ENCODE peak calls at places on chromosomes 5 and 9, in six cellular contexts. Q, X, P, R, V and G are unnamed samples.

GRCh38 chr9:4986291-4986690 is 1.2 kb downstream of the JAK2 start:
- DNase-seq in Q (no peak), P (no peak), R (no peak), V (no peak), X (no peak), G (no peak)

GRCh38 chr9:98099346-98099745 is 19.7 kb downstream of the TRIM14 start:
- DNase-seq in P (no peak), V (no peak), Q (no peak), R (no peak), X (no peak), G (no peak)

GRCh38 chr5:120644516-120644915 is 180.4 kb downstream of the PRR16 start:
- DNase-seq in V (no peak), R (no peak), Q (no peak), X (no peak), P (no peak), G (no peak)

GRCh38 chr5:58201922-58202648 is 257.8 kb downstream of the PLK2 start:
- DNase-seq in P (no peak), R (no peak), Q (no peak), V (no peak), X (no peak), G (no peak)

GRCh38 chr9:117145081-117145480 is 269.8 kb downstream of the ASTN2 start:
- DNase-seq in X (no peak), R (no peak), V (no peak), Q (no peak), P (no peak), G (no peak)

GRCh38 chr9:87441251-87441650 is 56.4 kb upstream of the DAPK1 start:
- DNase-seq in R (no peak), X (no peak), Q (no peak), P (no peak), V (no peak), G (no peak)

GRCh38 chr9:101912698-101913097 is 174.3 kb upstream of the GRIN3A start:
- DNase-seq in P (no peak), X (no peak), Q (no peak), R (no peak), V (no peak), G (no peak)

GRCh38 chr9:138117101-138117750 is 239.6 kb downstream of the CACNA1B start:
- DNase-seq in V (no peak), Q (no peak), R (no peak), X (no peak), P (no peak), G (no peak)

GRCh38 chr9:97842960-97843359 is 10.1 kb upstream of the FOXE1 start:
- DNase-seq in P (no peak), V (no peak), Q (no peak), R (no peak), X (no peak), G (no peak)

GRCh38 chr9:124386201-124386600 is 29.0 kb downstream of the PSMB7 start:
- DNase-seq in X (no peak), P (no peak), Q (no peak), R (no peak), V (no peak), G (no peak)

GRCh38 chr5:131163315-131164119 is 1.5 kb downstream of the HINT1 start:
- DNase-seq in X (no peak), P (peak; percentile 65), V (no peak), R (no peak), Q (no peak), G (no peak)

GRCh38 chr5:36090033-36090432 is 23.4 kb upstream of the UGT3A2 start:
- DNase-seq in R (peak; percentile 57), P (peak; percentile 53), V (no peak), X (no peak), Q (no peak), G (no peak)

GRCh38 chr5:127875235-127876021 is 172.2 kb downstream of the CCDC192 start:
- DNase-seq in V (no peak), Q (peak; percentile 27), P (peak; percentile 90), X (peak; percentile 19), R (peak; percentile 84), G (no peak)

GRCh38 chr9:133333011-133333410 is 3.0 kb downstream of the SURF6 start:
- DNase-seq in P (no peak), Q (no peak), V (no peak), X (no peak), R (no peak), G (no peak)

GRCh38 chr5:164235176-164235914 is 729.9 kb downstream of the MAT2B start:
- DNase-seq in X (no peak), P (no peak), V (no peak), Q (no peak), R (no peak), G (no peak)

DNA sequence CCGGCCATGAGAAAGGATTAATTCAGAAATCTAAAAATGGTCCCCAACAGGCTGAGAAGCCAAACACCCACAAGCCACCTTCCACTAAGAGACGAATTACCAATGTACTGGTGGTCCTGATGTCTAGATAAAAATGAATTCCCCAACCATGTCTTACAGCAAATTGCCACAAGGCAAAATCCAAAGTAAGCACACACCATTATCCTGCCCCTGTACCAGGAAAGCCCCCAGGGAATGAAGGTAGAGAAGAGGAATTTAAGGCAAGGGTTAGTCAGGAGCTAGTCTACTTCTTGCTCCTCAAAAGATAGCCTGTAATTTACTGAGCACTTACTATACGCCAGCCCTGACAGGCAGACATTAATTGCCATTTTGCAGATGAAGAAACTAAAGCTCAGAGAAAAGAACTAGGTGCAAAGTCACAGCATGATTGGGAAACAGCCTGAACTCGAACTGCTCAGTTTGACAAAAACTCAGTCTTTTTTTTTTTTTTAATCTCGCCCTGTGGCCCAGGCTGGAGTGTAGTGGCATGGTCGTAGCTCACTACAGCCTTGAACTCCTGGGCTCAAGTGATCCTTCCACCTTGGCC is 64.3 kb downstream of the RAPGEF1 start:
- DNase-seq in V (no peak), Q (no peak), P (peak; percentile 15), R (no peak), X (no peak), G (no peak)
- H3K4me3 ChIP-seq in V (no peak overlapping the region), Q (no peak overlapping the region), P (peak overlapping the region; percentile 56), R (no peak overlapping the region), X (no peak overlapping the region), G (no peak overlapping the region)

DNA sequence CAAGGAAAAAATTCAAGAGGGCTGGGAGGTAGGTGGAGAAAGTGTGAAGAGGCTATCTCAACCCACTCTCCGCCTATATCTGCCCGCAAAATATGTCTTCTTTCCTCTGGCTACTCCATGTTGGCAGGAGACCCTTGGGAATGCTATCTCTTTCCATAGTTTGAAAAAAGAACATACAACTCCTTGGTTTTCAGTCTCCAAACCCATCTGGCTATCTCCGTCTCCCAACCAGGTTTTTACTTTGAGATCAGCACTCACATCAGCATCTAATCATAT is 109.9 kb upstream of the IFNE start:
- DNase-seq in V (no peak), R (no peak), P (no peak), Q (no peak), X (no peak), G (no peak)
- H3K27ac ChIP-seq in V (no peak overlapping the region), R (peak overlapping the region; percentile 98), P (no peak overlapping the region), Q (no peak overlapping the region), X (no peak overlapping the region), G (no peak overlapping the region)

GRCh38 chr5:16666861-16667481 is 50.2 kb upstream of the RETREG1 start:
- DNase-seq in Q (peak; percentile 73), V (no peak), P (no peak), R (no peak), X (peak; percentile 70), G (no peak)
- H3K4me3 ChIP-seq in Q (peak overlapping the region; percentile 17), V (no peak overlapping the region), P (no peak overlapping the region), R (no peak overlapping the region), X (peak overlapping the region; percentile 12), G (no peak overlapping the region)

GRCh38 chr5:150789943-150790611 is 11.5 kb downstream of the SMIM3 start:
- DNase-seq in R (peak; percentile 76), X (no peak), Q (peak; percentile 32), P (peak; percentile 16), V (peak; percentile 70), G (peak; percentile 44)
- H3K27ac ChIP-seq in R (peak overlapping the region; percentile 48), X (no peak overlapping the region), Q (peak overlapping the region; percentile 10), P (no peak overlapping the region), V (peak overlapping the region; percentile 19), G (peak overlapping the region; percentile 17)

DNA sequence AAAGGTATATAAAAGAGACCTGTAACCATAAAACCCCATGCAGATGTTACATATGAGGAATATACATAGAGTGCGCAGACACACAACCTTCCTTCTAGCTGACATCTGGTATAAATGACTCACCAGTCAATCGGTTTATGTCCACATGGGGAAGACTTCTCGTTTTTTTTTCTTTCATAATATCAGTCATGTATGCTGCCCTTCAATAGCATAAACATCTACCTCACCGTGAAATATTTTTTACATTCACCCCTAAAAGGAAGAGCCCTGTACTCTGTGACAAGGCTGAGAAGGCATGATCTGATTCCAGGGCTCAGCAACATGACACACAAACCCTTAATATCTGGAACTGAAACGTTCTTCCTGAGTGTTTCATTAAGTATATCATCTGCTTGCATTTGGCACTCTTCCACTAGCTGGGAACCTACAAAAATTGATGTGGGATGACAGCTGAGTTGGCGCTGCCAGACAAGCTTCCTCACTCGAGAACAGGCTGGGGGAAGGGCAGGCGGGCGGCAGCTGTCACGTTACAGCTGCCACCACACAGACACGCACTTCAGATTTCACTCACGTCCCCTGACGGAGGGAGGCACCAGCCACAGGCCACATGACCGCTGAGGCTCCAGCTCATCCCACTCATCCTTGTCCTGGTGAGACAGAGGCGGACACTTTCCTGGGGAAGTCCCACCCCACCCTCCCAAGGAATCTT is 74.2 kb downstream of the SHB start:
- DNase-seq in R (no peak), X (peak; percentile 45), P (no peak), Q (peak; percentile 57), V (peak; percentile 35), G (peak; percentile 45)
- H3K4me3 ChIP-seq in R (no peak overlapping the region), X (no peak overlapping the region), P (no peak overlapping the region), Q (no peak overlapping the region), V (no peak overlapping the region), G (no peak overlapping the region)

GRCh38 chr5:143986567-143987242 is 174.7 kb downstream of the HMHB1 start:
- DNase-seq in V (no peak), Q (no peak), X (no peak), R (no peak), P (no peak), G (peak; percentile 19)
- H3K27ac ChIP-seq in V (no peak overlapping the region), Q (no peak overlapping the region), X (no peak overlapping the region), R (no peak overlapping the region), P (no peak overlapping the region), G (peak overlapping the region; percentile 35)

DNA sequence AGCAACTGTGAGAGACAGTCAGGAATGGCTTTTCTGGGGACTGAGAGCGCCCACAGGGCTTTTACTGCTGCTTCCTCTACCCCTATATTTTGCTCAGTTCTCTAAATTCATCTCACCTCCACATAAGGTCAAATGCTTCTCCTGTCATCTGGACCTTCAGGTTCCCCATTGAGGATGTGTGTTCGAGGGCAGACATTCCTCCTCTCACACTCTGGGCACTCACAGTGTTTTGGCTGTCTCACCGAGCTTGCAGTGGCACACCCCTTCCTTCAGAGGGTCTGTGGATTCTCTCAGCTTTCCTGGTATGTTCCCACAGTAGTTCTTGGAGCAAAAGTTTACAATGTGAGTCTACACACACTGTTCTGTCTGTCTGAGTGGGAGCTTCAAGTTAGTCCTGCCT is 127.8 kb upstream of the GLRA1 start:
- DNase-seq in Q (no peak), P (no peak), V (no peak), X (no peak), R (no peak), G (no peak)
- H3K4me3 ChIP-seq in Q (no peak overlapping the region), P (no peak overlapping the region), V (no peak overlapping the region), X (no peak overlapping the region), R (no peak overlapping the region), G (no peak overlapping the region)

GRCh38 chr9:95516736-95517558 is at the start of gene PTCH1:
- DNase-seq in X (peak; percentile 49), Q (peak; percentile 69), R (no peak), P (peak; percentile 53), V (peak; percentile 38), G (peak; percentile 50)
- H3K27ac ChIP-seq in X (no peak within 1 kb of the TSS), Q (peak within 1 kb of the TSS; percentile 84), R (no peak within 1 kb of the TSS), P (peak within 1 kb of the TSS; percentile 17), V (no peak within 1 kb of the TSS), G (peak within 1 kb of the TSS; percentile 65)